ENCODE peak calls at places on chromosomes 11 and 22, in four cellular contexts. R, U, H and N are unnamed samples. For H3K4me1, the result is how much of the 10 kb centered on the place peaks cover.

GRCh38 chr11:40722179-40722795 is 737.2 kb downstream of the LRRC4C start:
- DNase-seq in R (peak), U (peak), H (peak), N (peak)

GRCh38 chr11:36389811-36390210 is 93.7 kb downstream of the PRR5L start:
- DNase-seq in R (no peak), U (no peak), H (no peak), N (peak)

GRCh38 chr22:28231423-28231822 is 312.4 kb upstream of the PITPNB start:
- DNase-seq in R (peak), U (no peak), H (peak), N (no peak)

GRCh38 chr11:119518746-119519382 is 95.9 kb upstream of the THY1 start:
- DNase-seq in R (peak), U (no peak), H (peak), N (peak)

GRCh38 chr22:46023558-46023981 is 46.6 kb upstream of the WNT7B start:
- DNase-seq in R (peak), U (no peak), H (no peak), N (no peak)

GRCh38 chr11:78298216-78298860 is 109.6 kb downstream of the USP35 start:
- DNase-seq in R (no peak), U (no peak), H (no peak), N (no peak)

GRCh38 chr11:17333799-17334586 is 17.6 kb upstream of the NCR3LG1 start:
- DNase-seq in R (no peak), U (no peak), H (no peak), N (no peak)

GRCh38 chr11:100574894-100575769 is 112.0 kb upstream of the ARHGAP42 start:
- DNase-seq in R (peak), U (peak), H (peak), N (peak)

GRCh38 chr11:126363706-126364245 is 8.3 kb downstream of the ST3GAL4 start:
- DNase-seq in R (no peak), U (no peak), H (no peak), N (no peak)

GRCh38 chr11:57358543-57358961 is 20.4 kb downstream of the P2RX3 start:
- DNase-seq in R (peak), U (peak), H (no peak), N (peak)

GRCh38 chr11:82701847-82702520 is 31.7 kb downstream of the FAM181B start:
- DNase-seq in R (peak), U (peak), H (peak), N (peak)

GRCh38 chr11:33701302-33701701 is 676 bp upstream of the C11orf91 start:
- DNase-seq in R (no peak), U (no peak), H (no peak), N (peak)

GRCh38 chr22:47997052-47997568 is 1234.7 kb downstream of the TBC1D22A start:
- DNase-seq in R (no peak), U (no peak), H (no peak), N (no peak)

GRCh38 chr22:19179472-19180048 is 1.0 kb upstream of the SLC25A1 start:
- DNase-seq in R (peak), U (peak), H (peak), N (peak)

GRCh38 chr11:31421840-31422239 is 52.2 kb downstream of the DNAJC24 start:
- DNase-seq in R (no peak), U (no peak), H (no peak), N (no peak)

GRCh38 chr11:10208045-10208674 is 85.9 kb downstream of the SBF2 start:
- DNase-seq in R (peak), U (peak), H (peak), N (peak)

GRCh38 chr11:96054870-96055705 is 131.2 kb upstream of the MTMR2 start:
- DNase-seq in R (peak), U (peak), H (peak), N (peak)

GRCh38 chr11:4118107-4118506 is 23.5 kb downstream of the RRM1 start:
- DNase-seq in R (peak), U (no peak), H (no peak), N (peak)

GRCh38 chr11:24515632-24516031 is 18.8 kb downstream of the LUZP2 start:
- DNase-seq in R (no peak), U (no peak), H (no peak), N (no peak)

GRCh38 chr11:2213890-2214526 is 42.4 kb upstream of the TH start:
- DNase-seq in R (no peak), U (no peak), H (no peak), N (no peak)

GRCh38 chr11:36141595-36141994 is 147.6 kb downstream of the COMMD9 start:
- DNase-seq in R (no peak), U (no peak), H (no peak), N (no peak)

GRCh38 chr11:5083602-5084001 is 14.2 kb downstream of the OR52E1 start:
- DNase-seq in R (no peak), U (no peak), H (no peak), N (no peak)

GRCh38 chr22:37406836-37407235 is 20.4 kb downstream of the ELFN2 start:
- DNase-seq in R (no peak), U (no peak), H (no peak), N (no peak)

GRCh38 chr11:111694851-111695250 is 71.3 kb downstream of the PPP2R1B start:
- DNase-seq in R (peak), U (peak), H (no peak), N (no peak)

GRCh38 chr11:96155627-96156378 is 187.2 kb downstream of the MAML2 start:
- DNase-seq in R (peak), U (peak), H (peak), N (peak)

GRCh38 chr22:20728523-20729190 is 45.3 kb upstream of the SERPIND1 start:
- DNase-seq in R (no peak), U (no peak), H (no peak), N (no peak)

GRCh38 chr11:35237860-35238715 is 99.1 kb downstream of the CD44 start:
- DNase-seq in R (no peak), U (peak), H (peak), N (no peak)

GRCh38 chr11:396511-396947 is 2.5 kb downstream of the PKP3 start:
- DNase-seq in R (peak), U (peak), H (no peak), N (no peak)

GRCh38 chr11:111334495-111335123 is 36.3 kb downstream of the POU2AF3 start:
- DNase-seq in R (no peak), U (peak), H (peak), N (no peak)

GRCh38 chr11:35968386-35969088 is 24.7 kb downstream of the LDLRAD3 start:
- DNase-seq in R (peak), U (no peak), H (no peak), N (no peak)

GRCh38 chr11:75325713-75326438 is 25.6 kb downstream of the ARRB1 start:
- DNase-seq in R (peak), U (peak), H (no peak), N (peak)

GRCh38 chr11:126327280-126328000 is 23.6 kb downstream of the DCPS start:
- DNase-seq in R (no peak), U (no peak), H (no peak), N (no peak)

GRCh38 chr22:30396871-30397655 is at the start of gene SEC14L2:
- DNase-seq in R (peak), U (peak), H (peak), N (no peak)

DNA sequence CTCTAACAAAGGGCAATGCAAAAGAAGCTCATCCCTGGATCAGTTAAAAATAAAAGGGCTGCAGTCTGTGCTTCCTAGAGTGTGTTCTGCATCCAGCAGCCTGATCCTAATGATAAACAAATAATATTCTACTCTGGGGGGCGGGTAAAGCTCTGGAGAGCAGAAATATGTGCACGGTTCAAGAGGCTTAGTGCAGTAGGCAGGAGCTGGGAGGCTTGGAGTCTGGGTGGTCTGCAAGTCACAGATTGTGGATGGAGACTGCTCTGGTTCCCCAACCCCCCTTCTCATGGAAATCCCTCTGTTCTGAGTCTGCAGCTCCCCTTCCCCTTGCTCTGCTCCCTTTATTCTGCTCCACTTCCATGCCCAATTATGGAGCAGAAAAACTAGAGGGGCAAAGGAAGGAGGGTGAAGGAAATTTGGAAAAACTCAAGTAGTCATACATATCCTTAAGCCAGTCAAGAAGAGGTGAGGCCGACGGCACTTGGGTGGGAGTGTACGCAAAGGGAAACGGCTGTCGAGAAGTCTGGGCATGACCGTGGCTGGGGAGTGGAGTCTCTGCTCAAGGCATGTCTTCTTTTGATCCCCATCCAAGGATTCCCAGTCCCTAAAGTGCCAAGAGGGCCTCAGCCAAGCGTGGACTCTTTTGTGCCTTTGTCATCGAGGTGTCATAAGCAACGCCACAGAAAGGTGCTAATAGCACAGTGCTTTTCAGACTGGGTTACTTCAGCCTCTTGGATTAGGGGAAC is 16.3 kb upstream of the CLMP start:
- DNase-seq in R (no peak), U (no peak), H (no peak), N (no peak)
- H3K4me1 ChIP-seq in R (under half), U (under half), H (under half), N (under half)

DNA sequence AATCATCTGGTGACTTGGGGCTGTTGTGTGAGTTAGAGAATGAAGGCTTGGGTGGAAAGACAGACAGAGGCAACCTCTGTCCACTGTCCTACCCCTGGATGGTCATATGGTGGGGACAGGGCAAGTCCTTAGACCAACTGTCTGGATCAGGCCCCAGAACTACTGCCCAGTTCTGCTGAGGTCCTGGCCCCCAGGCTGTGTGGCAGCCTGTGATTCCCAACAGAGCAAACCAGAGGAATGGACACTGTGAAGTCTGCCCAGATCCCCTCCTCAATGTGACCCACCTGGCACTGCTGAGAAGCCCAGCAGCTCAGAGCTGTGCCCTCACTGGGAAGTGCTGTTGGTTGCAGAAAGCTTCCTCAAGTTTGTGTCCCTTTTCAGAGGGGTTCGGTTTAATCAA is 69.0 kb downstream of the GGTLC2 start:
- DNase-seq in R (no peak), U (no peak), H (no peak), N (no peak)
- H3K4me1 ChIP-seq in R (under half), U (under half), H (under half), N (under half)

GRCh38 chr11:118339281-118340045 is 3.0 kb downstream of the CD3D start:
- DNase-seq in R (no peak), U (no peak), H (no peak), N (no peak)
- H3K4me1 ChIP-seq in R (under half), U (under half), H (under half), N (under half)

DNA sequence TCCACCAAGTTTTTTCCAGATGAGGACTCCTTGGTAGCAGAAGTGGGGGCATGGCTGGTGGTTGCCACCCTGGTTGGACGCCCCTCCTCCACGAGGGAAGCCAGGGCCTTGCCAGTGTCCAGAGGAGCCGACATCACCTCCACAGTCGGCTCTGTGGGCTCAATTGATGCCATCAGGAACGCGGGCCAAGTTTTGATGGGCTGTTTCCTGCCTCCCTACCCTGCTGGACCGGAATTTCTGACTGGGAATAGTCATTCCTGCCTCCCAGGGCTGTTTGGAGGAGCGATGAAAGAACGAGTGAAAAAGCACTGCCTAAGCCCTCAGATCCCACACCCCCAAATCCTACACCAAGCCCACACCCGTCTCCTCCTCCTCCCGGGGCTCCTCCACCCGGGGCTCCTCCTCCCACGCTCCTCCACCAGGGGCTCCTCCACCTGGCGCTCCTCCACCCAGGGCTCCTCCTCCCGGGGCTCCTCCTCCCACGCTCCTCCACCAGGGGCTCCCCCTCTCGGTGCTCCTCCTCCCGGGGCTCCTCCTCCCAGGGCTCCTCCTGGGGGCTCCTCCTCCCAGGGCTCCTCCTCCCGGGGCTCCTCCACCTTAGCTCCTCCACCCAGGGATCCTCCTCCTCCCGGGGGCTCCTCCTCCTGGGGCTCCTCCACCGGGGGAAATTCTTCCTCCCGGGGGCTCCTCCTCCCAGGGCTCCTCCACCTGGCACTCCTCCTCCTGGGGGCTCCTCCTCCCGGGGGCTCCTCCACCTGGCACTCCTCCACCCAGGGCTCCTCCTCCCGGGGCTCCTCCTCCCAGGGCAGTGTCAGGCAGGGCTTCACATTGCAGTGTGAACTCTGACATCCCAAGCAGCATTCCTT is 10.0 kb upstream of the PRR5 start:
- DNase-seq in R (no peak), U (no peak), H (no peak), N (no peak)
- H3K4me1 ChIP-seq in R (under half), U (under half), H (half or more), N (under half)

DNA sequence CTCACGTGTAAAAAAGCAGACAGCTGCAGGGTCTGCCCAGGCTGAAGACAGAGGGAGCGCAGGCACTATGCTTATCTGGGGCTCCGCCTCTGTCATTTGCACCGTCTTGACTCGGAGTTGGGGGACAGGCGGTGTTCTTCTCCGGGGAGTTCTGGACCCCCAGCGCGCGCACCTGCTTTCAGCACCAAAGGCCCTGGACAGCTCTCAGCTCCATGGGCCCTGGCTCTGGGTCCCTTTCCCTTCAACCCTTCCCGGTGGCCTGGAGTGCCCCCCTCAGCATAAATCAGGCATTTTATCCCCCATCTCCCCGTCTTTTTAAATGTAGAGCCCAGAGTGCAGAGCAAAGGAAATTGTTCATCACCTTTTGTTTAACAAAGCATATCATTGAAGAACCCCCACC is 1.5 kb downstream of the SEZ6L start:
- DNase-seq in R (no peak), U (no peak), H (peak), N (no peak)
- H3K4me1 ChIP-seq in R (under half), U (under half), H (under half), N (under half)

GRCh38 chr11:67265633-67266423 is 445 bp upstream of the GRK2 start:
- DNase-seq in R (peak), U (peak), H (peak), N (no peak)

GRCh38 chr11:67266424-67267187 is at the start of gene GRK2:
- DNase-seq in R (no peak), U (peak), H (peak), N (no peak)

GRCh38 chr11:67268684-67269268 is 2.5 kb downstream of the GRK2 start:
- DNase-seq in R (no peak), U (no peak), H (no peak), N (no peak)

GRCh38 chr11:67268036-67268683 is 1.9 kb downstream of the GRK2 start:
- DNase-seq in R (no peak), U (no peak), H (no peak), N (no peak)

GRCh38 chr11:67267188-67268035 is 1.1 kb downstream of the GRK2 start:
- DNase-seq in R (no peak), U (no peak), H (no peak), N (no peak)
- H3K4me1 ChIP-seq in R (half or more), U (under half), H (under half), N (under half)